ENCODE peak calls at places on chromosomes 6 and 20, in five cellular contexts. H, I, E, N and K are unnamed samples.

GRCh38 chr20:59939879-59940128 is 301 bp downstream of the PPP1R3D start:
- DNase-seq in I (no peak), N (peak), H (no peak), E (no peak), K (no peak)

GRCh38 chr20:63639093-63639860 is 12.4 kb upstream of the GMEB2 start:
- DNase-seq in N (peak), E (no peak), H (no peak), I (no peak), K (no peak)

GRCh38 chr6:85112540-85112939 is 337.3 kb upstream of the NT5E start:
- DNase-seq in N (no peak), I (no peak), H (no peak), E (no peak), K (no peak)

GRCh38 chr20:16410626-16411025 is 162.6 kb downstream of the KIF16B start:
- DNase-seq in E (no peak), H (no peak), I (no peak), N (no peak), K (no peak)

GRCh38 chr6:14883921-14884320 is 361.9 kb upstream of the JARID2 start:
- DNase-seq in N (no peak), H (no peak), E (no peak), I (no peak), K (no peak)

GRCh38 chr6:82589509-82590206 is 226.0 kb downstream of the TPBG start:
- DNase-seq in H (peak), I (peak), E (peak), N (no peak), K (peak)

GRCh38 chr20:32539817-32540675 is 45.1 kb downstream of the NOL4L start:
- DNase-seq in N (peak), H (no peak), I (peak), E (no peak), K (no peak)

GRCh38 chr6:25279748-25280616 is 808 bp downstream of the CARMIL1 start:
- DNase-seq in E (peak), N (peak), H (no peak), I (peak), K (peak)

GRCh38 chr6:161459008-161459407 is 185.1 kb upstream of the AGPAT4 start:
- DNase-seq in H (no peak), N (no peak), I (no peak), E (no peak), K (no peak)

GRCh38 chr6:106973841-106974336 is 640 bp downstream of the CD24 start:
- DNase-seq in N (peak), E (peak), H (no peak), I (peak), K (no peak)

GRCh38 chr6:1701668-1702353 is 92.1 kb downstream of the FOXC1 start:
- DNase-seq in I (no peak), H (peak), N (no peak), E (no peak), K (no peak)

GRCh38 chr6:22363166-22363965 is 66.5 kb upstream of the PRL start:
- DNase-seq in H (no peak), N (no peak), E (peak), I (peak), K (no peak)

GRCh38 chr6:157034433-157035230 is 257.5 kb downstream of the ARID1B start:
- DNase-seq in N (no peak), E (peak), I (no peak), H (peak), K (peak)

GRCh38 chr6:21437583-21437982 is 156.0 kb upstream of the SOX4 start:
- DNase-seq in N (no peak), E (no peak), I (peak), H (no peak), K (no peak)

GRCh38 chr6:128438311-128438916 is 82.0 kb downstream of the PTPRK start:
- DNase-seq in H (peak), N (no peak), I (no peak), E (peak), K (no peak)

GRCh38 chr20:34709044-34709835 is 5.1 kb downstream of the TP53INP2 start:
- DNase-seq in E (peak), N (peak), I (peak), H (peak), K (peak)

GRCh38 chr6:131362696-131363095 is 210.3 kb upstream of the ARG1 start:
- DNase-seq in N (no peak), I (no peak), E (no peak), H (no peak), K (no peak)

GRCh38 chr6:13368716-13369115 is 40.4 kb upstream of the TBC1D7 start:
- DNase-seq in E (no peak), I (no peak), N (no peak), H (peak), K (no peak)

GRCh38 chr6:3324262-3324942 is 65.7 kb downstream of the PSMG4 start:
- DNase-seq in H (peak), I (no peak), E (peak), N (no peak), K (peak)

GRCh38 chr6:79425589-79426311 is 111.5 kb downstream of the LCA5 start:
- DNase-seq in I (no peak), E (no peak), N (no peak), H (no peak), K (no peak)

GRCh38 chr20:17570347-17571152 is 675 bp downstream of the DSTN start:
- DNase-seq in I (no peak), N (peak), E (peak), H (peak), K (no peak)

GRCh38 chr6:44925100-44925739 is 402.9 kb upstream of the RUNX2 start:
- DNase-seq in I (peak), H (peak), E (no peak), N (no peak), K (peak)

GRCh38 chr6:31821301-31822037 is 6.1 kb upstream of the HSPA1B start:
- DNase-seq in H (peak), N (peak), I (peak), E (peak), K (peak)

GRCh38 chr6:74181471-74181870 is 485.5 kb downstream of the CD109 start:
- DNase-seq in N (no peak), E (no peak), H (no peak), I (no peak), K (no peak)

GRCh38 chr6:71421611-71422010 is 133.0 kb downstream of the OGFRL1 start:
- DNase-seq in H (no peak), I (no peak), E (no peak), N (no peak), K (no peak)

GRCh38 chr6:71420693-71421328 is 132.2 kb downstream of the OGFRL1 start:
- DNase-seq in N (peak), E (peak), H (peak), I (peak), K (peak)

GRCh38 chr6:71414486-71414885 is 125.9 kb downstream of the OGFRL1 start:
- DNase-seq in E (no peak), N (no peak), H (no peak), I (no peak), K (no peak)

GRCh38 chr6:71419217-71419953 is 130.8 kb downstream of the OGFRL1 start:
- DNase-seq in E (no peak), N (no peak), I (no peak), H (no peak), K (no peak)

DNA sequence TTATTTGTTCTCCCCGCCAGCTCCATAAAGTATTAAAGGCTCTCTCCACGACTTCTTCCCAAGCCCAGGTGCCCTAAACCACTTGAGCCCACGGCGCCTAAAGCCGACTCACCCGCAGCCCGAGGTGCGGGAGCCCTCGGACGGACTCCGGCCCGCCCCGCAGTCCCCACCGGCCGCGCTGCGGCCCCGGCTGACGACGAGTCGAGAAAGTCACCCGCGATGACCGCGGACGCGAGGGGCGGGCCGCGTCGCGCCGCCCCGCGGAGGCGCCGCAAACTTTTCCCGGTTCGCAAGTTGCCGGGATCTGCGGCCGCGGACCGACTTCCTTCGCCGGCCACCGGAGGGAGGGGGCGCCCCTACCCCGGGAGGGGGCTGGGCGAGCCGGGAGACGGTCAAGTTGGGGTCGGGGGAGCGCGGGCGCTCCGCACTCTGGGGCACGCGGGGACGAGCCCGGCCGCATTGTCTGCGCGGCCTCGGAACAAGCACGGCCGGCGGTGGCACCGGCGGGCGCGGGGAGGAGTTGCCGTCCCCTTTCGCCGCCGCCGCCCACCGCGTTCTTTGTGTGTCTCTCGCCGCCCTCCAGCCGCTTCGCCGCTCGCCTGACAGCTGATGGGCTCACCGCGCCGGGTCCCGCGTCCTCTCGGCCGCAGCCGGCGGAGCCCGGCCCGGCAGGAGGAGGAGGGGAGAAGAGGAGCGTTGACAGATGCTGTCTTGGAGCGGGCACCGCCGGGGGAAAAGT is 131.5 kb downstream of the OGFRL1 start:
- DNase-seq in H (peak), N (peak), I (peak), E (peak), K (peak)
- TF ChIP-seq CTCF in H (no peak), N (no peak), I (no peak), E (no peak), K (no peak)

GRCh38 chr6:121791396-121792315 is 356.2 kb downstream of the GJA1 start:
- DNase-seq in H (peak), I (no peak), N (no peak), E (no peak), K (no peak)
- TF ChIP-seq CTCF in H (peak), I (peak), N (no peak), E (no peak), K (no peak)

GRCh38 chr6:42326248-42326647 is 108.6 kb upstream of the MRPS10 start:
- DNase-seq in I (no peak), E (peak), H (no peak), N (no peak), K (no peak)

GRCh38 chr6:42320762-42321161 is 103.1 kb upstream of the MRPS10 start:
- DNase-seq in N (no peak), H (peak), I (no peak), E (peak), K (no peak)

GRCh38 chr6:42318485-42318884 is 100.8 kb upstream of the MRPS10 start:
- DNase-seq in N (no peak), E (no peak), I (no peak), H (no peak), K (no peak)

GRCh38 chr6:42321976-42322375 is 104.3 kb upstream of the MRPS10 start:
- DNase-seq in H (no peak), N (no peak), E (no peak), I (no peak), K (no peak)

GRCh38 chr6:42322676-42323075 is 105.0 kb upstream of the MRPS10 start:
- DNase-seq in H (no peak), N (no peak), E (no peak), I (no peak), K (no peak)
- TF ChIP-seq CTCF in H (no peak), N (no peak), E (no peak), I (peak), K (no peak)

GRCh38 chr6:9583946-9584345 is 830.9 kb downstream of the TFAP2A start:
- DNase-seq in E (peak), H (no peak), N (no peak), I (no peak), K (no peak)
- TF ChIP-seq CTCF in E (no peak), H (no peak), N (no peak), I (no peak), K (no peak)

GRCh38 chr6:98836025-98836961 is 1.9 kb downstream of the POU3F2 start:
- DNase-seq in H (no peak), N (no peak), E (no peak), I (no peak), K (no peak)
- TF ChIP-seq CTCF in H (no peak), N (no peak), E (no peak), I (no peak), K (no peak)

GRCh38 chr6:163123098-163123497 is 291.4 kb upstream of the QKI start:
- DNase-seq in H (no peak), N (no peak), E (no peak), I (no peak), K (no peak)

GRCh38 chr6:163118941-163119340 is 295.6 kb upstream of the QKI start:
- DNase-seq in N (no peak), I (no peak), E (no peak), H (no peak), K (no peak)

GRCh38 chr6:163122365-163122764 is 292.2 kb upstream of the QKI start:
- DNase-seq in E (no peak), N (no peak), H (no peak), I (no peak), K (no peak)

DNA sequence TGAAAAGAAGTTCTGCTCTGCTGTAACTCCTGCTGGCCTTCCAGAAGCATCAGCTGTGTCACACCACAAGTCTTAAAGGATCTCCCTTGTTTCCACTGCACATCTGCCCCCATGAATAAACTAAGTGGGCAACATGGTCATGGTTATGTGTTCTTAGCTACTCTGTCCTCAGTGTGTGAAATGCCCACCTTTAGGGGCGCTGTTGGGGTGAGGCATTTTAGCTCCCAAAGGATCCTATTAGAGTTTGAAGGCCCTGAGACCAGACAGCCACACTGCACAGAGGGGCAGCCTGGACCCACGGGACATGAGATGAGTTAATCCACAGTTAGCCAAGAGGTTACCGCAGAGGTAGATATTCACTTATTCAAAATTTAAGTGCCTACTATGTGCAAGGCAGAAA is 294.3 kb upstream of the QKI start:
- DNase-seq in I (no peak), N (no peak), E (peak), H (no peak), K (no peak)
- TF ChIP-seq CTCF in I (no peak), N (no peak), E (no peak), H (no peak), K (no peak)

DNA sequence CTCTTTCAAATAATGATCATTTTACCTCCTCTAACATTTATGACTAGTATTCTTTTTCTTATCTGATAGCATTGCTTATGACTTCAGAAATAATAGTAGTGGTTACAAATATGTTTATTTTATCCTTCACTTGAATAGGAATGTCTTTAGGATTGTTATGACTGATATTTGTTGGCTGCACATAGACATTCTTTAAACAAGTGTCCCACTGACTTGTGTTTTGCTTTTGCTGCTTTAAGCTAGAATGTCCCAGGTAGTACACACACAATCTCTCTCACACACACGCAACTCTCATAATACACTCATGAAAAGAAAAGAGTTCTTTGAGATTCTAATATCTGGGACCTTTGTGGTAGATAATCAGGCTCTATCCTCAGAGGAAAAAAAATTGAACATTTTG is 21.6 kb downstream of the KIAA1586 start:
- DNase-seq in N (no peak), H (peak), I (no peak), E (no peak), K (no peak)
- TF ChIP-seq CTCF in N (no peak), H (no peak), I (no peak), E (no peak), K (no peak)